ENCODE peak calls at places on chromosomes 2 and 18, in five cellular contexts. W is CD4-positive, alpha-beta memory T cell; F is skeletal muscle cell; G is epithelial cell of esophagus; M is lower leg skin. X is an unnamed sample.
A peak's percentile ranks its signal among the peaks of the same experiment; 100 is the strongest.

GRCh38 chr2:64151498-64151897 is 7.3 kb upstream of the PELI1 start:
- DNase-seq in W (no peak), F (no peak), G (peak; percentile 68), M (no peak), X (no peak)

GRCh38 chr2:127641133-127641532 is 4.8 kb upstream of the GPR17 start:
- DNase-seq in W (no peak), F (no peak), G (no peak), M (no peak), X (no peak)

GRCh38 chr2:16005819-16006536 is 65.6 kb downstream of the MYCN start:
- DNase-seq in W (no peak), F (no peak), G (peak; percentile 52), M (peak; percentile 21), X (no peak)

GRCh38 chr2:40556739-40557138 is 104.8 kb upstream of the SLC8A1 start:
- DNase-seq in W (no peak), F (no peak), G (no peak), M (no peak), X (no peak)

GRCh38 chr18:46013484-46014189 is 46.5 kb upstream of the EPG5 start:
- DNase-seq in W (no peak), F (no peak), G (no peak), M (no peak), X (no peak)

GRCh38 chr2:129690049-129690448 is 289.4 kb upstream of the RAB6C start:
- DNase-seq in W (no peak), F (no peak), G (no peak), M (no peak), X (no peak)

GRCh38 chr2:71277536-71278103 is 50.7 kb upstream of the PAIP2B start:
- DNase-seq in W (no peak), F (no peak), G (peak; percentile 9), M (no peak), X (no peak)

GRCh38 chr2:156356006-156356764 is 23.7 kb upstream of the NR4A2 start:
- DNase-seq in W (no peak), F (peak; percentile 75), G (peak; percentile 83), M (no peak), X (no peak)

GRCh38 chr18:32175265-32175664 is 14.6 kb upstream of the MEP1B start:
- DNase-seq in W (no peak), F (no peak), G (no peak), M (no peak), X (no peak)

GRCh38 chr2:50395510-50396300 is 636.2 kb downstream of the NRXN1 start:
- DNase-seq in W (no peak), F (no peak), G (peak; percentile 31), M (no peak), X (no peak)

GRCh38 chr18:10131036-10131774 is 217.4 kb downstream of the VAPA start:
- DNase-seq in W (no peak), F (no peak), G (peak; percentile 36), M (no peak), X (peak; percentile 36)

GRCh38 chr2:101752708-101753107 is 55.2 kb downstream of the MAP4K4 start:
- DNase-seq in W (no peak), F (no peak), G (no peak), M (no peak), X (no peak)
- H3K4me3 ChIP-seq in W (no peak overlapping the region), F (no peak overlapping the region), G (no peak overlapping the region), M (no peak overlapping the region), X (no peak overlapping the region)

GRCh38 chr2:153873062-153874048 is 1.6 kb downstream of the GALNT13 start:
- DNase-seq in W (no peak), F (no peak), G (no peak), M (no peak), X (no peak)

GRCh38 chr2:153870308-153870707 is 1.4 kb upstream of the GALNT13 start:
- DNase-seq in W (no peak), F (no peak), G (peak; percentile 9), M (no peak), X (no peak)

GRCh38 chr2:153875801-153876466 is 4.2 kb downstream of the GALNT13 start:
- DNase-seq in W (no peak), F (no peak), G (no peak), M (no peak), X (no peak)

GRCh38 chr2:153872311-153873061 is 764 bp downstream of the GALNT13 start:
- DNase-seq in W (no peak), F (no peak), G (no peak), M (no peak), X (no peak)

DNA sequence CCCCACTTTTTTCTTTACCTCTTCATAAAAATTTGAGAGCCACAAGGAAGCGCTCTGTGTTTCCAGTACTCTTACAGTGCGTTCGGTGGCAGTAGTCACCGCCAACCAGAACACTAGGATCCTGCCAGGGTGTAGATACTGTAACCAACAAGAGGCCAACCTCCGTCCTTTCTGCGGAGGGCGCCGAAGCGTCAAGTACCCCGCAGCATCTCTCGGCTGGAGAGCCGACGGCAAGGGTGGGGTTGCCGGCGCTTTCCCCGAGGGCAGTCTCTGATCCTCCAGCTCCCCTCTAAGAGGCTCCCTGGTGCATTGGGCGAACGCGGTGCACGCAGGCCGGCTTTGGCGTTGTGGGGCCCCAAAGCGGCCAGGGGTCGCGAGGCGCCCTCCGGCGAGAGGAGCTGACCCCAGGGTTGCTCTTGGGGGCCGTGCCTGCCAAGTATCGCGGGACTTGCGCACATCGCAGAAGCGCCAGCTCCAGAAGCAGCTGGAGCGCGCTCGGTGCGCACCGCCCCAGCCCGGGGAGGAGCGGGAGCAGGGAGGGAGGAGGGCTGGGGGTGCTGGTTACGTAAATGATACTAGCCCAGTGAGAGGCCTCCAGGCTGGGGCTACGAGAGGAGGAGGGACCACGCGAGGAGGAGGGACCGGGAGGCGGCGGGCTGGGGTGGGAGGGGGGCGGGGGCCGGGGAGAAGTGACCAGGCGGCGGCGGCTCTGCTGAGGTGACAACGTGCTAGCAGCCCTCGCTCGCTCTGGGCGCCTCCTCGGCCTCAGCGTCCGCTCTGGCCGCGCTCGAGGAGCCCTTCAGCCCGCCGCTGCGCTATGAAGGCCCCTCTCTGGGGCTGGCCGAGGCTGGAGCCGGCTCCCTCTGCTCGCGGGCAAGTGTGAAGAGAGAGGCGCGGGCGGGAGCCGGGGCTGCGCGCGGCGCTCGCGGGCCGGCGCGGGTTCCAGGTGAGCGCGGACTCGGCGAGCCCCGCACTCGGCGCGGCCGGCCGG is at the start of gene GALNT13:
- DNase-seq in W (no peak), F (no peak), G (peak; percentile 44), M (peak; percentile 54), X (no peak)
- H3K4me3 ChIP-seq in W (no peak within 1 kb of the TSS), F (peak within 1 kb of the TSS; percentile 26), G (peak within 1 kb of the TSS; percentile 14), M (peak within 1 kb of the TSS; percentile 32), X (no peak within 1 kb of the TSS)

GRCh38 chr18:48667276-48668254 is 128.7 kb downstream of the CTIF start:
- DNase-seq in W (no peak), F (no peak), G (no peak), M (no peak), X (no peak)
- H3K4me3 ChIP-seq in W (no peak overlapping the region), F (no peak overlapping the region), G (no peak overlapping the region), M (no peak overlapping the region), X (no peak overlapping the region)

GRCh38 chr18:55435592-55435991 is 152.4 kb downstream of the TCF4 start:
- DNase-seq in W (no peak), F (no peak), G (no peak), M (no peak), X (no peak)
- H3K4me3 ChIP-seq in W (no peak overlapping the region), F (no peak overlapping the region), G (no peak overlapping the region), M (no peak overlapping the region), X (no peak overlapping the region)

GRCh38 chr2:106882658-106883057 is 3.3 kb downstream of the ST6GAL2 start:
- DNase-seq in W (no peak), F (no peak), G (no peak), M (no peak), X (no peak)

GRCh38 chr2:106878206-106878605 is 7.8 kb downstream of the ST6GAL2 start:
- DNase-seq in W (no peak), F (no peak), G (no peak), M (no peak), X (no peak)

GRCh38 chr2:106876699-106877098 is 9.3 kb downstream of the ST6GAL2 start:
- DNase-seq in W (no peak), F (no peak), G (no peak), M (no peak), X (no peak)
- H3K4me3 ChIP-seq in W (no peak overlapping the region), F (no peak overlapping the region), G (no peak overlapping the region), M (no peak overlapping the region), X (no peak overlapping the region)

GRCh38 chr2:43110442-43110871 is 115.9 kb downstream of the ZFP36L2 start:
- DNase-seq in W (no peak), F (no peak), G (no peak), M (no peak), X (no peak)

GRCh38 chr2:43106767-43107527 is 119.5 kb downstream of the ZFP36L2 start:
- DNase-seq in W (no peak), F (no peak), G (no peak), M (no peak), X (no peak)

GRCh38 chr2:43112155-43112554 is 114.3 kb downstream of the ZFP36L2 start:
- DNase-seq in W (no peak), F (no peak), G (no peak), M (no peak), X (no peak)

GRCh38 chr2:43107679-43108078 is 118.7 kb downstream of the ZFP36L2 start:
- DNase-seq in W (no peak), F (no peak), G (no peak), M (no peak), X (no peak)

GRCh38 chr2:43109261-43109743 is 117.1 kb downstream of the ZFP36L2 start:
- DNase-seq in W (no peak), F (no peak), G (no peak), M (no peak), X (no peak)
- H3K4me3 ChIP-seq in W (no peak overlapping the region), F (no peak overlapping the region), G (no peak overlapping the region), M (no peak overlapping the region), X (no peak overlapping the region)

GRCh38 chr2:44267269-44268258 is 7.7 kb upstream of the SLC3A1 start:
- DNase-seq in W (no peak), F (no peak), G (no peak), M (peak; percentile 40), X (no peak)
- H3K4me3 ChIP-seq in W (no peak overlapping the region), F (no peak overlapping the region), G (no peak overlapping the region), M (no peak overlapping the region), X (no peak overlapping the region)

X was measured in Jurkat, Clone E6-1.